ENCODE peak calls at places on chromosomes 3 and 15, in four cellular contexts. One of them, this sample, is unnamed.

GRCh38 chr3:66609660-66610547 is 109.1 kb upstream of the LRIG1 start:
- DNase-seq in pancreas: peak; percentile 18
- DNase-seq in GM23248: no peak
- DNase-seq in A549: no peak
- DNase-seq in this sample: no peak

GRCh38 chr3:33900440-33900808 is 102.0 kb downstream of the PDCD6IP start:
- DNase-seq in A549: no peak
- DNase-seq in pancreas: no peak
- DNase-seq in GM23248: no peak
- DNase-seq in this sample: no peak

GRCh38 chr3:61903931-61904657 is 342.7 kb downstream of the PTPRG start:
- DNase-seq in pancreas: no peak
- DNase-seq in GM23248: peak; percentile 38
- DNase-seq in A549: no peak
- DNase-seq in this sample: no peak

GRCh38 chr3:83842511-83842910 is 1116.3 kb upstream of the CADM2 start:
- DNase-seq in GM23248: no peak
- DNase-seq in pancreas: no peak
- DNase-seq in A549: no peak
- DNase-seq in this sample: no peak

GRCh38 chr15:85955501-85956391 is 123.9 kb upstream of the AGBL1 start:
- DNase-seq in GM23248: no peak
- DNase-seq in pancreas: no peak
- DNase-seq in A549: no peak
- DNase-seq in this sample: no peak

GRCh38 chr15:80588801-80589200 is 106.3 kb upstream of the ABHD17C start:
- DNase-seq in GM23248: peak; percentile 94
- DNase-seq in A549: peak; percentile 80
- DNase-seq in pancreas: no peak
- DNase-seq in this sample: no peak

GRCh38 chr3:41111011-41111410 is 88.3 kb upstream of the CTNNB1 start:
- DNase-seq in pancreas: no peak
- DNase-seq in A549: no peak
- DNase-seq in GM23248: no peak
- DNase-seq in this sample: no peak

GRCh38 chr3:123334056-123334455 is 114.8 kb downstream of the ADCY5 start:
- DNase-seq in GM23248: no peak
- DNase-seq in A549: no peak
- DNase-seq in pancreas: no peak
- DNase-seq in this sample: no peak

GRCh38 chr15:58793862-58794261 is 22.8 kb downstream of the MINDY2 start:
- DNase-seq in GM23248: no peak
- DNase-seq in A549: no peak
- DNase-seq in pancreas: no peak
- DNase-seq in this sample: no peak

GRCh38 chr15:100236981-100237720 is 104.6 kb downstream of the ADAMTS17 start:
- DNase-seq in pancreas: no peak
- DNase-seq in GM23248: no peak
- DNase-seq in A549: no peak
- DNase-seq in this sample: no peak

GRCh38 chr15:76376816-76377215 is 40.2 kb downstream of the ISL2 start:
- DNase-seq in A549: no peak
- DNase-seq in pancreas: no peak
- DNase-seq in GM23248: no peak
- DNase-seq in this sample: no peak

GRCh38 chr3:142888099-142888483 is 792 bp downstream of the PCOLCE2 start:
- DNase-seq in A549: peak; percentile 93
- DNase-seq in pancreas: no peak
- DNase-seq in GM23248: peak; percentile 69
- DNase-seq in this sample: no peak

GRCh38 chr15:45333550-45333949 is 44.8 kb downstream of the GATM start:
- DNase-seq in GM23248: peak; percentile 16
- DNase-seq in pancreas: peak; percentile 55
- DNase-seq in A549: no peak
- DNase-seq in this sample: no peak

GRCh38 chr3:25429441-25429907 is 1.4 kb downstream of the RARB start:
- DNase-seq in A549: no peak
- DNase-seq in pancreas: no peak
- DNase-seq in GM23248: no peak
- DNase-seq in this sample: no peak

GRCh38 chr15:94480289-94480834 is 249.0 kb downstream of the MCTP2 start:
- DNase-seq in GM23248: no peak
- DNase-seq in pancreas: no peak
- DNase-seq in A549: no peak
- DNase-seq in this sample: no peak

GRCh38 chr15:89971592-89971997 is 29.5 kb upstream of the ZNF710 start:
- DNase-seq in A549: peak; percentile 87
- DNase-seq in pancreas: peak; percentile 66
- DNase-seq in GM23248: peak; percentile 78
- DNase-seq in this sample: no peak

DNA sequence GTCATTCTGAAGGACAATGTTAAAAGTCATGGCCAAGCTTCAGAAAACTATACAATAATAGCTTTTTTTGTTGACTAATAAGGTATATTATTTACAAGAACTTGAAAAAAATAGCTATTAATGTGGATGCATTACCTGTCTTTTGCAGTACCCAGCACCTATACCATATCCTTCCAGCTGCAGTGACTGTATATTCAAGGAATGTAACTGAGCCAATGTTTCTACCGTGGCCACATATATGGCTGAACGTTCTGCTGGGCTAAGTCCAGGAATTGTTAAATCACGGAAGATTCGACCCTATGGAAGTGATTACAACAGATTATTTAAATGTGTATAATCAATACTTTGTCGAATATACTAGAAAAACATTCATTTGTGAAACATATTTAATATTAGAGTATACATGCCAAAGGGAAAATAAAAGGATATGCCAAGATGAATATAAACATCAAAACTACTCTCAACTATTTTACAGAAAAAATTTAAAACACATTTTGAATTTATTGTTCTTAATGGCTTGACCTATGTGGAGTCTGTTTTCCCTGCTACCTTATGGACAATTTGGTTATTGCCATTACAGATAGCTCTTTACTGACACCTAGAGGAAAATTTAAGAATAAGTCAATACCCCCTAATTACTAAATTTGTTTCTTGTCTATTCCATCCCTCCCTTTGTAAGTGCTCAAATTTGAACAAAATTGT is 17.6 kb downstream of the ACAD11 start:
- DNase-seq in A549: peak; percentile 38
- DNase-seq in pancreas: no peak
- DNase-seq in GM23248: peak; percentile 76
- DNase-seq in this sample: no peak
- H3K27ac ChIP-seq in A549: no peak overlapping the region
- H3K27ac ChIP-seq in pancreas: no peak overlapping the region
- H3K27ac ChIP-seq in GM23248: no peak overlapping the region
- H3K27ac ChIP-seq in this sample: no peak overlapping the region

DNA sequence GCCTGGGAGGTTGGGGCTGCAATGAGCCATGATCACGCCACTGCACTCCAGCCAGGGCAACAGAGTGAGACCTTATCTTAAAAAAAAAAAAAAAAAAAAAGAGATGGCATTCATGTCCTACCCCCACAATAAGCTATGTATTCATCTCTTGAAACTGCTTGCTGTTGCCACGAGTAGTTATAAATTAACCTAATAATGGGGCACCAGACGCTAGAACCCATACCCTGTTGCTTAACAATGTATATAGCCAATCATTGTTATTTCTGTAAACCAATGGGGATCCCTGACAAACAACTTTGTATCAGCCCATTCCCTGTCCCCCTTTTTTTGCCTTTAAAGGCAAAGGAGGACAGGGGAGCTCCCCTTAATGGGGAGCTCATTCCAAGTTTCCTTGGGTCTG is 2.8 kb upstream of the LACTB start:
- DNase-seq in GM23248: no peak
- DNase-seq in pancreas: no peak
- DNase-seq in A549: no peak
- DNase-seq in this sample: no peak
- H3K27ac ChIP-seq in GM23248: no peak overlapping the region
- H3K27ac ChIP-seq in pancreas: no peak overlapping the region
- H3K27ac ChIP-seq in A549: no peak overlapping the region
- H3K27ac ChIP-seq in this sample: no peak overlapping the region

DNA sequence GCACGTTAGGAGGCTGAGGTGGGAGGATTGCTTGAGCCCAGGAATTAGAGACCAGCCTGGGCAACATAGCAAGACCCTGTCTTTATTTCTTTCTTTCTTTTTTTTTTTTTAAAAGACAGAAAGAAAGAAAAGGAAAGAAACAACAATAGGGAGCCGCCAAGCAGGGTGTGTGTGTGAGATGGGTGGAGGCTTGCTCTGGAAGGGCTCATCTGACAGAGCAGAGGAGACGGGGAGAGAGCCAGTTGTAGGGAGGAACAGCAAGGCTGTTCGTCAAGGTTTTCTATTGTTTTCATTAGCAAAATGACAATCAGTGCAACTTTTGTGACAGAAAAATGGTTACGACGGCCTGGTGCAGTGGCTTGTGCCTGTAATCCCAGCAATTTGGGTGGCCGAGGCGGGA is 69.3 kb downstream of the CDC25A start:
- DNase-seq in A549: no peak
- DNase-seq in GM23248: no peak
- DNase-seq in pancreas: no peak
- DNase-seq in this sample: no peak
- H3K27ac ChIP-seq in A549: no peak overlapping the region
- H3K27ac ChIP-seq in GM23248: no peak overlapping the region
- H3K27ac ChIP-seq in pancreas: no peak overlapping the region
- H3K27ac ChIP-seq in this sample: no peak overlapping the region

DNA sequence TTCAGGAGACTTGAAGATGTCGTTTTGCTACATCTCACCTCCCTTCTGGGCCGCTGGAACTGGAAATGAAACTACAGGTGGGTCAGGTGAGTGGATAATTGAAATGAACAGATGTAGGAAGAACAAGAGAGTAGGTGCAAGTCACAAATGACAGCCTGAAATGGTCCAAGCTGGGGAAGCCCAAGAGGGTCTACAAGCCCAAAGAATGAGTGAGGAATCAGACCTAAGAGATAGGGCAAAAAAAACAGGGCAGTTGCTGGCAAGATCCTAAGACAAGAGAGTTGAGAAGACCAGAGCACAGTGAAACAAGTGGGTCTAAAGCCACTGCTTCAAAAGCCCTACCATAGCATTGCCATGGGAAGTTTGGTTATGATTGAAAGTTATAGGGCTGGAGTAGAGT is 67.4 kb upstream of the SNRK start:
- DNase-seq in GM23248: no peak
- DNase-seq in pancreas: no peak
- DNase-seq in A549: no peak
- DNase-seq in this sample: no peak
- H3K27ac ChIP-seq in GM23248: no peak overlapping the region
- H3K27ac ChIP-seq in pancreas: no peak overlapping the region
- H3K27ac ChIP-seq in A549: no peak overlapping the region
- H3K27ac ChIP-seq in this sample: no peak overlapping the region

DNA sequence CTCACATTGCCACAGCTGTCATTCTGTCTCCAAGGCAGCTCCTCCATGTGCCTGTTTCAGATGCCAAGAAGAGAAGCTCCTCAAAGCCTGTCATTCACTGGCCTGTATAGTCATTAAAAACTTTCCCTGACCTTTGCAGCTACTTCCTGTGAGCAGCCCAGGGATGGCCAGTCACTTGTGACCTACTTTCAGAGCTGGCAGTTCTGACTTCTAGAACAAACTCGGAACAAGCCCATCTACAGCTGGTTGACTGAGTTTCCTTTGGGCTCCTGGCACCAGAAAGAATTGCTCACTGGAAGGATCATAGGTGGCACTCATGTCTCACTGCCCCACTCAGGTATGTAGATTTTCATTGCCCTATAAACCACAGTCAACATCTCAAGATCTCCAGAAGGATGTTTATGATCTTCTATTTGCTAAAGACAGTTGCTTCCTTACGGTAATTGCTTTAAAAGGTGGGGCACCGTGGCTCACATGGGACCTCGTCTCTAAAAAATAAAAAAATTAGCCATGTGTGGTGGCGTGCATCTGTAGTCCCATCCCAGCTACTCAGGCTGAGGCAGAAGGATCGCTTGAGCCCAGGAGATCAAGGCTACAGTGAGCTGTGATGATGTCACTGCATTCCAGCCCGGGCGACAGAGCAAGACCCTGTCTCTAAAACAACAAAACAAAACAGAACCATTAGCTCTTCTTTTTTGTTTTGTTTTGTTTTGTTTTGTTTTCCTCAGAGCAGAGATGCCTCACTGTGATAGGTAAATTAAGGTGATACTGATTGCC is 11.2 kb upstream of the ATP13A3 start:
- DNase-seq in pancreas: no peak
- DNase-seq in A549: no peak
- DNase-seq in GM23248: peak; percentile 70
- DNase-seq in this sample: no peak
- H3K27ac ChIP-seq in pancreas: no peak overlapping the region
- H3K27ac ChIP-seq in A549: no peak overlapping the region
- H3K27ac ChIP-seq in GM23248: no peak overlapping the region
- H3K27ac ChIP-seq in this sample: no peak overlapping the region

GRCh38 chr3:52636673-52637072 is 49.0 kb downstream of the PBRM1 start:
- DNase-seq in GM23248: peak; percentile 77
- DNase-seq in pancreas: no peak
- DNase-seq in A549: no peak
- DNase-seq in this sample: no peak
- H3K27ac ChIP-seq in GM23248: peak overlapping the region; percentile 36
- H3K27ac ChIP-seq in pancreas: no peak overlapping the region
- H3K27ac ChIP-seq in A549: no peak overlapping the region
- H3K27ac ChIP-seq in this sample: no peak overlapping the region

DNA sequence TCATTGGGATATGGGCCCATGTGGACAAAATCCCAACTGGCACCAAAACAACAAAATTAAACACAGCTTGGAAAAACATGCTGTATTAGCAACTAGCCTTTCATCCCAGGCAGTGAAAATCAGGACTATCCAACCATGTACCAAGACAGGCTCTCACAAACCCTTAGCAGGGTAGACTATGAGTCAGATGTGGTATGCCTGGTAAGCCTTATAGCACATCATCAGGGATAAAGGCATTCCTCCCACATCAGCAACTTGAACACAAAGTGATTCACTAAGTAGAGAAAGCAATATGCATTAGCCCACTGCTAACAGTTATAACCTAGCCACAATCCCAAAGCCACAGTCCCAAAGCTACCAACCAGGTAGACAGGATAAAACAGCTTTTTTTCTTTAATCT is 8.0 kb downstream of the CEP152 start:
- DNase-seq in GM23248: peak; percentile 96
- DNase-seq in pancreas: no peak
- DNase-seq in A549: no peak
- DNase-seq in this sample: no peak
- H3K27ac ChIP-seq in GM23248: peak overlapping the region; percentile 61
- H3K27ac ChIP-seq in pancreas: no peak overlapping the region
- H3K27ac ChIP-seq in A549: no peak overlapping the region
- H3K27ac ChIP-seq in this sample: no peak overlapping the region

GRCh38 chr3:52871761-52872160 is 25.6 kb downstream of the STIMATE start:
- DNase-seq in A549: no peak
- DNase-seq in GM23248: no peak
- DNase-seq in pancreas: no peak
- DNase-seq in this sample: no peak

GRCh38 chr3:52870471-52870870 is 26.9 kb downstream of the STIMATE start:
- DNase-seq in A549: no peak
- DNase-seq in pancreas: no peak
- DNase-seq in GM23248: no peak
- DNase-seq in this sample: no peak

GRCh38 chr3:52860424-52860768 is 25.6 kb upstream of the MUSTN1 start:
- DNase-seq in GM23248: no peak
- DNase-seq in pancreas: no peak
- DNase-seq in A549: no peak
- DNase-seq in this sample: peak; percentile 41

GRCh38 chr3:52866427-52866826 is 30.9 kb downstream of the STIMATE start:
- DNase-seq in GM23248: no peak
- DNase-seq in pancreas: no peak
- DNase-seq in A549: no peak
- DNase-seq in this sample: no peak

GRCh38 chr3:52865994-52866393 is 31.2 kb upstream of the MUSTN1 start:
- DNase-seq in A549: no peak
- DNase-seq in pancreas: no peak
- DNase-seq in GM23248: no peak
- DNase-seq in this sample: no peak
- H3K27ac ChIP-seq in A549: no peak overlapping the region
- H3K27ac ChIP-seq in pancreas: no peak overlapping the region
- H3K27ac ChIP-seq in GM23248: no peak overlapping the region
- H3K27ac ChIP-seq in this sample: no peak overlapping the region

GRCh38 chr3:46932455-46933225 is 43.9 kb downstream of the CCDC12 start:
- DNase-seq in GM23248: no peak
- DNase-seq in A549: no peak
- DNase-seq in pancreas: no peak
- DNase-seq in this sample: no peak
- H3K27ac ChIP-seq in GM23248: no peak overlapping the region
- H3K27ac ChIP-seq in A549: peak overlapping the region; percentile 85
- H3K27ac ChIP-seq in pancreas: peak overlapping the region; percentile 62
- H3K27ac ChIP-seq in this sample: peak overlapping the region; percentile 62

This sample was measured in substantia nigra.